ENCODE peak calls at places on chromosome 18, in four cellular contexts. S is prostate gland, T is foreskin fibroblast, U is tibial nerve. E is an unnamed sample.
A peak's percentile ranks its signal among the peaks of the same experiment; 100 is the strongest.

GRCh38 chr18:68402784-68403183 is 312.1 kb downstream of the TMX3 start:
- DNase-seq in S (no peak), T (no peak), U (no peak), E (no peak)

GRCh38 chr18:67651438-67651837 is 134.9 kb upstream of the DSEL start:
- DNase-seq in S (no peak), T (no peak), U (peak; percentile 46), E (peak; percentile 38)

GRCh38 chr18:31301201-31301655 is 16.7 kb upstream of the DSG1 start:
- DNase-seq in S (no peak), T (no peak), U (no peak), E (no peak)

GRCh38 chr18:48405971-48406370 is 3.2 kb downstream of the ZBTB7C start:
- DNase-seq in S (no peak), T (no peak), U (no peak), E (no peak)

GRCh38 chr18:78006805-78007204 is 757.2 kb downstream of the GALR1 start:
- DNase-seq in S (no peak), T (no peak), U (no peak), E (no peak)

GRCh38 chr18:32200766-32201165 is 10.9 kb downstream of the MEP1B start:
- DNase-seq in S (no peak), T (no peak), U (no peak), E (peak; percentile 54)

GRCh38 chr18:9874730-9875129 is 11.0 kb upstream of the TXNDC2 start:
- DNase-seq in S (no peak), T (no peak), U (no peak), E (no peak)

GRCh38 chr18:53458944-53459580 is 765.4 kb downstream of the MBD2 start:
- DNase-seq in S (no peak), T (no peak), U (no peak), E (no peak)

GRCh38 chr18:46917808-46918600 is 602 bp downstream of the KATNAL2 start:
- DNase-seq in S (peak; percentile 12), T (peak; percentile 48), U (peak; percentile 44), E (no peak)

GRCh38 chr18:39523281-39523680 is 1957.7 kb upstream of the CELF4 start:
- DNase-seq in S (no peak), T (peak; percentile 61), U (no peak), E (peak; percentile 23)

GRCh38 chr18:79982736-79983135 is 5.6 kb downstream of the TXNL4A start:
- DNase-seq in S (no peak), T (peak; percentile 46), U (no peak), E (no peak)

GRCh38 chr18:13576598-13576997 is 149.8 kb downstream of the FAM210A start:
- DNase-seq in S (no peak), T (no peak), U (no peak), E (no peak)

GRCh38 chr18:44716697-44717163 is 36.0 kb downstream of the SETBP1 start:
- DNase-seq in S (no peak), T (no peak), U (no peak), E (no peak)

GRCh38 chr18:63148449-63149199 is 170.9 kb downstream of the BCL2 start:
- DNase-seq in S (no peak), T (peak; percentile 26), U (peak; percentile 55), E (peak; percentile 61)

GRCh38 chr18:58373486-58373885 is 255.4 kb downstream of the ALPK2 start:
- DNase-seq in S (no peak), T (no peak), U (no peak), E (no peak)

GRCh38 chr18:7601249-7601620 is 34.1 kb downstream of the PTPRM start:
- DNase-seq in S (no peak), T (peak; percentile 47), U (no peak), E (no peak)

GRCh38 chr18:45166341-45167108 is 448.8 kb upstream of the SLC14A2 start:
- DNase-seq in S (peak; percentile 65), T (peak; percentile 96), U (no peak), E (peak; percentile 94)

GRCh38 chr18:12726774-12727550 is 24.1 kb downstream of the PSMG2 start:
- DNase-seq in S (peak; percentile 65), T (peak; percentile 60), U (peak; percentile 93), E (peak; percentile 18)

GRCh38 chr18:74532511-74533025 is 1.7 kb upstream of the CNDP1 start:
- DNase-seq in S (no peak), T (no peak), U (no peak), E (no peak)

GRCh38 chr18:46588971-46589660 is 67.9 kb downstream of the LOXHD1 start:
- DNase-seq in S (no peak), T (no peak), U (no peak), E (no peak)

GRCh38 chr18:57780318-57781127 is 22.6 kb downstream of the ATP8B1 start:
- DNase-seq in S (no peak), T (peak; percentile 65), U (no peak), E (peak; percentile 44)

GRCh38 chr18:50080932-50081560 is 113.9 kb downstream of the MYO5B start:
- DNase-seq in S (no peak), T (no peak), U (no peak), E (no peak)

GRCh38 chr18:12296457-12296856 is 11.6 kb upstream of the TUBB6 start:
- DNase-seq in S (no peak), T (peak; percentile 40), U (no peak), E (no peak)

GRCh38 chr18:58700209-58700608 is 28.9 kb downstream of the MALT1 start:
- DNase-seq in S (no peak), T (no peak), U (no peak), E (no peak)

GRCh38 chr18:64330976-64331375 is 182.1 kb upstream of the LINC00305 start:
- DNase-seq in S (no peak), T (no peak), U (no peak), E (no peak)
- H3K4me3 ChIP-seq in S (no peak overlapping the region), T (no peak overlapping the region), U (no peak overlapping the region), E (no peak overlapping the region)

DNA sequence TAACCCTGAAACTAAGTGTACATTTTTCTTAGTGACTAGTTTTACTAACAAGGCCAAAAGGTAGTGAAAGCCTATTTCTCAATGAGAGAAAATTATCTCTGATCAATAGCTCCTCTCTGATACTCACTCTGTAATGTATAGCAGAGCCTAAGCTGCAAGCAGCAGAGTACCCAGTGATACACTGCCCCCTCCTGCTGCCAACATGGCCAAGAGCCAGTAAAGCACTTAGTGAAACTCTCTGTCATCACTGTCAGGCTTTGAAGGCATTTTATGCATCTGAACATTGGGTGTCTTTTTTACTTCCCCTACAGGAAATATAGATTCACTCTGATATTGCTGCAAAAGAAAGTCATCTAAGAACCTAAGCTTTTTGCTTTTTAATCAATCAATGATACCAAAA is 784.1 kb upstream of the CDH7 start:
- DNase-seq in S (no peak), T (peak; percentile 2), U (no peak), E (no peak)
- TF ChIP-seq CTCF in S (no peak), T (no peak), U (no peak), E (no peak)

GRCh38 chr18:3648695-3649094 is 198.7 kb downstream of the TGIF1 start:
- DNase-seq in S (no peak), T (no peak), U (no peak), E (no peak)
- H3K4me3 ChIP-seq in S (no peak overlapping the region), T (no peak overlapping the region), U (no peak overlapping the region), E (no peak overlapping the region)

GRCh38 chr18:37368110-37368812 is 197.3 kb downstream of the CELF4 start:
- DNase-seq in S (peak; percentile 40), T (no peak), U (no peak), E (no peak)

GRCh38 chr18:37362158-37362890 is 203.3 kb downstream of the CELF4 start:
- DNase-seq in S (no peak), T (no peak), U (no peak), E (no peak)

GRCh38 chr18:37361223-37362157 is 204.1 kb downstream of the CELF4 start:
- DNase-seq in S (no peak), T (no peak), U (no peak), E (no peak)

GRCh38 chr18:37364237-37364636 is 201.4 kb downstream of the CELF4 start:
- DNase-seq in S (peak; percentile 49), T (no peak), U (no peak), E (peak; percentile 35)
- TF ChIP-seq CTCF in S (no peak), T (no peak), U (no peak), E (no peak)